ENCODE peak calls at places on chromosome 21, in six cellular contexts. One of them, this sample, is unnamed.

GRCh38 chr21:24045775-24046215 is 1561.5 kb downstream of the MRPL39 start:
- DNase-seq in SK-N-SH: peak
- DNase-seq in K562: peak
- DNase-seq in GM12878: no peak
- DNase-seq in HepG2: no peak
- DNase-seq in H1: no peak
- DNase-seq in this sample: no peak

GRCh38 chr21:15732290-15732995 is 2.7 kb downstream of the USP25 start:
- DNase-seq in HepG2: peak
- DNase-seq in SK-N-SH: no peak
- DNase-seq in K562: no peak
- DNase-seq in GM12878: peak
- DNase-seq in H1: no peak
- DNase-seq in this sample: no peak

GRCh38 chr21:18244721-18245486 is at the start of gene CHODL:
- DNase-seq in K562: no peak
- DNase-seq in GM12878: no peak
- DNase-seq in HepG2: no peak
- DNase-seq in SK-N-SH: peak
- DNase-seq in H1: no peak
- DNase-seq in this sample: no peak

GRCh38 chr21:27693376-27693775 is 726.5 kb upstream of the ADAMTS5 start:
- DNase-seq in K562: no peak
- DNase-seq in SK-N-SH: no peak
- DNase-seq in H1: no peak
- DNase-seq in HepG2: no peak
- DNase-seq in GM12878: no peak
- DNase-seq in this sample: no peak

GRCh38 chr21:46639489-46640386 is 4.3 kb downstream of the PRMT2 start:
- DNase-seq in SK-N-SH: peak
- DNase-seq in HepG2: peak
- DNase-seq in K562: no peak
- DNase-seq in H1: no peak
- DNase-seq in GM12878: no peak
- DNase-seq in this sample: no peak

GRCh38 chr21:17925900-17926299 is 106.7 kb upstream of the C21orf91 start:
- DNase-seq in GM12878: no peak
- DNase-seq in K562: no peak
- DNase-seq in HepG2: peak
- DNase-seq in SK-N-SH: no peak
- DNase-seq in H1: no peak
- DNase-seq in this sample: no peak

GRCh38 chr21:25643486-25643885 is 4.4 kb downstream of the JAM2 start:
- DNase-seq in K562: no peak
- DNase-seq in GM12878: no peak
- DNase-seq in SK-N-SH: no peak
- DNase-seq in H1: no peak
- DNase-seq in HepG2: no peak
- DNase-seq in this sample: no peak

GRCh38 chr21:25360593-25360992 is 246.7 kb downstream of the MRPL39 start:
- DNase-seq in HepG2: no peak
- DNase-seq in GM12878: no peak
- DNase-seq in H1: no peak
- DNase-seq in SK-N-SH: no peak
- DNase-seq in K562: no peak
- DNase-seq in this sample: no peak

DNA sequence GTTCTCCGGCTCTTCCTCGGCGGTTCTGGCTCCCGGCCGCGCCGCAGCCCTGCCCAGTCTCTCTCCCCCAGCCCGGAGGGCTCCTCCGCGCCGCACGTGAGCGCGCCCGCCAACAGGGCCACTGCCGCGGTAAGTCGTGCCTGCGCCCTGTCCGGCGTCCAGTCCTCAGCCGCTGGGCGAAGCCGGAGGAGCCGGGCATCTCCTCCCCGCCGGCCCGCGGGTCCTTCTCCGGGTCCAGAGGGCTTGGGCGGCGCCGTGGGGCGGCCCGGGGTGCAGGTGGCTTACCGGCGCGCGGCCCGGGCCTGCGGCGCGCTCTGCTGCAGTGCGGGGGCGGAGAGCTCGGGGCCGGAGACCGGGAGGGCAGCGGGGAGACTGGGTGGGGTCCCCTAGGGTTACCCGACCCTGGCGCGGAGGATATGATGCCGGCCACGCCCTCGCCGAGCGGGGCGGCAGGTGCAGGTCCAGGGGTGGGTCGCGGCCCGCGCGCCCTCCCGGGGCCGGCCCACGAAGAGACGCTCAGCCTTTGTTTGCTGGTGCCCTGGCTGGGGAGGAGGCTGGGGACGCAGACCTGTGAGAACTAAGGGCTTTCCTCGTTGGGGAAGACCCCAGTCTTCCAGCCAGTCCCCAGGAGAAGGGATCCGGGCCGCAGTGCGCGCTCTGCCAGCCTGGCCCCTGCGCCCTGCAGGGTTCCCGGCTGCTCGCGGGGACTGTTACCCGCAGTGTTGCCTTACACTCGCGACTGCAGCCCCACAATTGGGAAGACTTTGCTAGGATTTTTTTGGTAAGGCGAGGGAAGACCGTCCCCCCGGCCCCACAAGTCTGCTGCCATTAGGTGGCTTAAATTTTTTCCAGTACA is at the start of gene DOP1B:
- DNase-seq in K562: no peak
- DNase-seq in GM12878: no peak
- DNase-seq in HepG2: no peak
- DNase-seq in SK-N-SH: no peak
- DNase-seq in H1: no peak
- DNase-seq in this sample: no peak
- TF ChIP-seq GABPA in K562: peak
- TF ChIP-seq GABPA in GM12878: no peak
- TF ChIP-seq GABPA in HepG2: no peak
- TF ChIP-seq GABPA in SK-N-SH: no peak
- TF ChIP-seq GABPA in H1: no peak
- TF ChIP-seq GABPA in this sample: no peak

DNA sequence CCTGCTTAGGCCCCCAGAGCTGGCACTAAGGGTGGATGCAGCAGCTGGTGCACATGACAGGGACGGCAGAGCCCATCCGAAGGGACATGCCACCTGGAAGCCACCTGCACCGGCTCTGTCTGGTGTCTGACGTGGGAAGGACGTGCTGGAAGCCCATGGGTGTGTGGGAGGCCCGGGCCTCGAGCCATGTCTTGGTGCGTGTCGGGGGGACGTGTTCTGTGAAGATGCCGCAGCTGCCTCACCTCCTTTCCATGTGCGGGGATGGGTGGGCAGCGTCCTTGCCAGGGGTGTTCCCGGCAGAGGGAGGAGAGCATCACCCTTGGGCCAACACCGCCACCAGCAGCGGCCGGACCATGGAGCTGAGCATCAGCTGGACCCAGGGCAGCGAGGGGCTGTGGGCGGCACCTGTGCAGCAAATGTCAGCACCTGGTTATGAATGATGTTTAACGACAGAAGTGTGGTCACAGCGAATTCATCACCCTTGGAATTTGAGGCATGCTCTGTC is 15.5 kb upstream of the POFUT2 start:
- DNase-seq in GM12878: no peak
- DNase-seq in H1: no peak
- DNase-seq in HepG2: no peak
- DNase-seq in SK-N-SH: no peak
- DNase-seq in K562: no peak
- DNase-seq in this sample: no peak
- H3K27ac ChIP-seq in GM12878: no peak
- H3K27ac ChIP-seq in H1: no peak
- H3K27ac ChIP-seq in HepG2: no peak
- H3K27ac ChIP-seq in SK-N-SH: no peak
- H3K27ac ChIP-seq in K562: no peak
- H3K27ac ChIP-seq in this sample: no peak

GRCh38 chr21:42012763-42013329 is 2.7 kb upstream of the ZBTB21 start:
- DNase-seq in HepG2: no peak
- DNase-seq in K562: no peak
- DNase-seq in GM12878: no peak
- DNase-seq in H1: no peak
- DNase-seq in SK-N-SH: no peak
- DNase-seq in this sample: no peak

GRCh38 chr21:42013901-42014300 is 3.7 kb upstream of the ZBTB21 start:
- DNase-seq in HepG2: no peak
- DNase-seq in SK-N-SH: no peak
- DNase-seq in K562: no peak
- DNase-seq in H1: no peak
- DNase-seq in GM12878: no peak
- DNase-seq in this sample: no peak

GRCh38 chr21:42012344-42012743 is 2.2 kb upstream of the ZBTB21 start:
- DNase-seq in K562: no peak
- DNase-seq in SK-N-SH: no peak
- DNase-seq in GM12878: no peak
- DNase-seq in H1: no peak
- DNase-seq in HepG2: no peak
- DNase-seq in this sample: no peak

GRCh38 chr21:42010507-42011493 is 640 bp upstream of the ZBTB21 start:
- DNase-seq in GM12878: no peak
- DNase-seq in K562: peak
- DNase-seq in H1: no peak
- DNase-seq in SK-N-SH: peak
- DNase-seq in HepG2: peak
- DNase-seq in this sample: no peak

DNA sequence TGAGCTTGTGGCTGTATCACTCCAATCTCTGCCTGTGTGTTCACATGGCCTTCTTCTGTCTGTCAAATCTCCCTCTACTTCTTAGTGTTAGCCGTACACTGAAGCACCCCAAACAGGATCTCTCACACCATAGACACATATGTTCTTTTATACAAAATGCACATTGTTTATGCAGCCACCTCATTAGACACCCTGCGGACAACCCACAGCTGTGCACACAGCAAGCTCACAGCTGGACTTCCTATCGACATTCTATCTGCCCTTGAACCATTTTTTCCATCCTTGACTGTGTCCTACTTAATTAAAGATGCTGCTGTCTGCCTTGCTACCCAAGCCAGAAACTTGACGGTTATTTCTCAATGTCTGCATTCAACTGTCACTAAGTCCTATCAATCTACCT is 3.2 kb upstream of the ZBTB21 start:
- DNase-seq in HepG2: no peak
- DNase-seq in GM12878: no peak
- DNase-seq in H1: no peak
- DNase-seq in SK-N-SH: no peak
- DNase-seq in K562: no peak
- DNase-seq in this sample: no peak
- TF ChIP-seq GABPA in HepG2: no peak
- TF ChIP-seq GABPA in GM12878: no peak
- TF ChIP-seq GABPA in H1: no peak
- TF ChIP-seq GABPA in SK-N-SH: no peak
- TF ChIP-seq GABPA in K562: no peak
- TF ChIP-seq GABPA in this sample: no peak

GRCh38 chr21:33969600-33969999 is 54.0 kb upstream of the ATP5PO start:
- DNase-seq in HepG2: peak
- DNase-seq in GM12878: no peak
- DNase-seq in H1: no peak
- DNase-seq in K562: no peak
- DNase-seq in SK-N-SH: no peak
- DNase-seq in this sample: no peak
- H3K27ac ChIP-seq in HepG2: no peak
- H3K27ac ChIP-seq in GM12878: no peak
- H3K27ac ChIP-seq in H1: no peak
- H3K27ac ChIP-seq in K562: no peak
- H3K27ac ChIP-seq in SK-N-SH: peak
- H3K27ac ChIP-seq in this sample: no peak

DNA sequence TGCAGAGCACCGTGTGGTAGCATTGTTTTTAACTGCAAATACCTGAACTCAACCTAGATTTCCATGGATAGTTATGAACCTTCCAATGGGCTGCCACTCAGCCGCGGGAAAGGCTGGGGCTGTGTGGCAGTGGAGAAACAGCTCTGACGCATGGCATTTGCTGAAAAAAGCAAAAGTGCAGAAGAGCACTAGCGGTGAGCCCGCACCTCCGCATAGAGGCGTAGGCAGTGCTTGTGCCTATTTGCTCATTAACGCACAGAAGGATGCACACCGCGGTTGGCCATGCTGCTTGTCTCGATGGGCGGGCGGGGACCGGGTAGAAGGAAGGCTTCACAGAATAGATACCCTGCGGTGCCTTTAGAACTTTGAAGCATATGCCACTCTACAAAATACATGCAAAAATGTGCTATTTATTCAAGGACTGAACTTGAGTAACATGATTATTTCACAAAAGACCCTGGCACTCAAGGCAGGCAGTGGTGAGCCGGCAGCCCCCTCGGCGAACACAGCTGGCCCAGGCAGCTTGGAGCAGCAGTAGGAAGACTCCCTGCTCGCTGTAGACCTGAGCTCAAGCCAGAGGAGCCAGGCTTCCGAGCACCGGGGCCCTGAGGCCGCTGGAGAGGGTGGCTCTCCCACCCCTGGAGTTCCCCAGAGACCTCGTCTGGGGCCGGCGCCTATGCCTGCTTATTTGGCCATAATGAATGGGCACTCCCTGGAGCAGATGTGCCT is 71.6 kb downstream of the SIK1 start:
- DNase-seq in SK-N-SH: no peak
- DNase-seq in K562: no peak
- DNase-seq in HepG2: no peak
- DNase-seq in H1: no peak
- DNase-seq in GM12878: no peak
- DNase-seq in this sample: no peak
- TF ChIP-seq GABPA in SK-N-SH: no peak
- TF ChIP-seq GABPA in K562: no peak
- TF ChIP-seq GABPA in HepG2: no peak
- TF ChIP-seq GABPA in H1: no peak
- TF ChIP-seq GABPA in GM12878: no peak
- TF ChIP-seq GABPA in this sample: no peak